ENCODE peak calls at places on chromosomes 2 and 18, in seven cellular contexts. K, V, G, L, Y, J and C are unnamed samples.

GRCh38 chr2:54605836-54606235 is 117.6 kb upstream of the EML6 start:
- DNase-seq in G (no peak), V (no peak), K (no peak), J (peak), Y (peak), L (no peak), C (no peak)

GRCh38 chr2:101843471-101843870 is 146.0 kb downstream of the MAP4K4 start:
- DNase-seq in K (no peak), V (no peak), Y (no peak), L (no peak), J (no peak), G (no peak), C (no peak)

GRCh38 chr18:35611518-35611917 is 30.0 kb downstream of the GALNT1 start:
- DNase-seq in K (no peak), G (no peak), Y (no peak), V (no peak), L (no peak), J (no peak), C (no peak)

GRCh38 chr2:85175369-85176299 is 42.4 kb downstream of the TCF7L1 start:
- DNase-seq in J (peak), V (no peak), K (no peak), L (peak), Y (no peak), G (no peak), C (no peak)

GRCh38 chr2:220219371-220219770 is 591.9 kb downstream of the SLC4A3 start:
- DNase-seq in J (no peak), Y (no peak), V (no peak), G (no peak), L (no peak), K (no peak), C (no peak)

GRCh38 chr2:238083919-238084318 is 16.2 kb upstream of the ESPNL start:
- DNase-seq in Y (no peak), V (no peak), J (no peak), K (no peak), L (no peak), G (no peak), C (no peak)

GRCh38 chr2:71505086-71505769 is 51.9 kb downstream of the DYSF start:
- DNase-seq in Y (no peak), V (no peak), L (no peak), G (peak), K (no peak), J (peak), C (no peak)

GRCh38 chr18:59518705-59519104 is 159.6 kb upstream of the LMAN1 start:
- DNase-seq in K (no peak), V (no peak), L (no peak), G (no peak), J (no peak), Y (no peak), C (no peak)

GRCh38 chr2:27875089-27875881 is 14.9 kb downstream of the RBKS start:
- DNase-seq in L (no peak), G (no peak), K (no peak), J (no peak), Y (no peak), V (no peak), C (no peak)

GRCh38 chr18:12838178-12838634 is 45.8 kb downstream of the PTPN2 start:
- DNase-seq in G (no peak), L (peak), K (no peak), J (peak), V (no peak), Y (peak), C (no peak)

GRCh38 chr2:161273038-161273760 is 35.0 kb upstream of the PSMD14 start:
- DNase-seq in V (no peak), G (no peak), K (no peak), J (peak), L (peak), Y (peak), C (no peak)

GRCh38 chr2:62998949-62999348 is 51.7 kb upstream of the OTX1 start:
- DNase-seq in G (no peak), K (no peak), J (peak), L (no peak), Y (peak), V (no peak), C (no peak)

GRCh38 chr2:59180111-59180510 is 939.0 kb upstream of the FANCL start:
- DNase-seq in V (no peak), Y (no peak), G (no peak), K (no peak), L (no peak), J (no peak), C (no peak)

GRCh38 chr2:221596192-221596591 is 24.1 kb upstream of the EPHA4 start:
- DNase-seq in K (no peak), L (no peak), V (no peak), G (no peak), Y (peak), J (peak), C (no peak)

GRCh38 chr2:231260442-231260841 is 62.0 kb downstream of the ARMC9 start:
- DNase-seq in K (no peak), Y (no peak), V (no peak), L (peak), J (peak), G (peak), C (no peak)